ENCODE peak calls at places on chromosomes 1 and 21, in ten cellular contexts. One of them, this sample, is unnamed. For H3K9me3, the result is how much of the 10 kb centered on the place peaks cover.

GRCh38 chr1:156104065-156104810 is 10.3 kb upstream of the LMNA start:
- DNase-seq in spleen: no peak
- DNase-seq in heart left ventricle: peak
- DNase-seq in right lobe of liver: no peak
- DNase-seq in WERI-Rb-1: no peak
- DNase-seq in pancreas: peak
- DNase-seq in left lung: peak
- DNase-seq in ascending aorta: peak
- DNase-seq in breast epithelium: peak
- DNase-seq in OCI-LY7: no peak
- DNase-seq in this sample: peak

GRCh38 chr1:119068427-119068826 is 72.0 kb downstream of the WARS2 start:
- DNase-seq in spleen: no peak
- DNase-seq in heart left ventricle: no peak
- DNase-seq in right lobe of liver: no peak
- DNase-seq in WERI-Rb-1: no peak
- DNase-seq in pancreas: no peak
- DNase-seq in left lung: no peak
- DNase-seq in ascending aorta: no peak
- DNase-seq in breast epithelium: no peak
- DNase-seq in OCI-LY7: no peak
- DNase-seq in this sample: no peak

GRCh38 chr1:112557385-112557784 is 48.6 kb downstream of the WNT2B start:
- DNase-seq in spleen: no peak
- DNase-seq in heart left ventricle: no peak
- DNase-seq in right lobe of liver: no peak
- DNase-seq in WERI-Rb-1: no peak
- DNase-seq in pancreas: no peak
- DNase-seq in left lung: no peak
- DNase-seq in ascending aorta: no peak
- DNase-seq in breast epithelium: no peak
- DNase-seq in OCI-LY7: no peak
- DNase-seq in this sample: no peak

GRCh38 chr1:1873186-1873585 is 17.7 kb downstream of the GNB1 start:
- DNase-seq in spleen: peak
- DNase-seq in heart left ventricle: peak
- DNase-seq in right lobe of liver: peak
- DNase-seq in WERI-Rb-1: no peak
- DNase-seq in pancreas: no peak
- DNase-seq in left lung: no peak
- DNase-seq in ascending aorta: no peak
- DNase-seq in breast epithelium: no peak
- DNase-seq in OCI-LY7: no peak
- DNase-seq in this sample: no peak

GRCh38 chr1:181855380-181855779 is 206.1 kb downstream of the ZNF648 start:
- DNase-seq in spleen: no peak
- DNase-seq in heart left ventricle: no peak
- DNase-seq in right lobe of liver: no peak
- DNase-seq in WERI-Rb-1: no peak
- DNase-seq in pancreas: no peak
- DNase-seq in left lung: no peak
- DNase-seq in ascending aorta: no peak
- DNase-seq in breast epithelium: no peak
- DNase-seq in OCI-LY7: no peak
- DNase-seq in this sample: no peak

GRCh38 chr1:185463433-185463832 is 146.4 kb upstream of the IVNS1ABP start:
- DNase-seq in spleen: no peak
- DNase-seq in heart left ventricle: no peak
- DNase-seq in right lobe of liver: no peak
- DNase-seq in WERI-Rb-1: no peak
- DNase-seq in pancreas: no peak
- DNase-seq in left lung: no peak
- DNase-seq in ascending aorta: no peak
- DNase-seq in breast epithelium: no peak
- DNase-seq in OCI-LY7: no peak
- DNase-seq in this sample: no peak

GRCh38 chr1:1788136-1788535 is 9.9 kb upstream of the NADK start:
- DNase-seq in spleen: no peak
- DNase-seq in heart left ventricle: no peak
- DNase-seq in right lobe of liver: no peak
- DNase-seq in WERI-Rb-1: no peak
- DNase-seq in pancreas: no peak
- DNase-seq in left lung: no peak
- DNase-seq in ascending aorta: no peak
- DNase-seq in breast epithelium: no peak
- DNase-seq in OCI-LY7: no peak
- DNase-seq in this sample: no peak

GRCh38 chr1:40058453-40059291 is 18.1 kb downstream of the CAP1 start:
- DNase-seq in spleen: no peak
- DNase-seq in heart left ventricle: no peak
- DNase-seq in right lobe of liver: no peak
- DNase-seq in WERI-Rb-1: no peak
- DNase-seq in pancreas: no peak
- DNase-seq in left lung: no peak
- DNase-seq in ascending aorta: no peak
- DNase-seq in breast epithelium: no peak
- DNase-seq in OCI-LY7: no peak
- DNase-seq in this sample: no peak

GRCh38 chr1:217342105-217342504 is 288.8 kb downstream of the GPATCH2 start:
- DNase-seq in spleen: no peak
- DNase-seq in heart left ventricle: no peak
- DNase-seq in right lobe of liver: no peak
- DNase-seq in WERI-Rb-1: no peak
- DNase-seq in pancreas: no peak
- DNase-seq in left lung: no peak
- DNase-seq in ascending aorta: no peak
- DNase-seq in breast epithelium: no peak
- DNase-seq in OCI-LY7: no peak
- DNase-seq in this sample: no peak

GRCh38 chr1:172332230-172332629 is 88.3 kb upstream of the C1orf105 start:
- DNase-seq in spleen: no peak
- DNase-seq in heart left ventricle: no peak
- DNase-seq in right lobe of liver: no peak
- DNase-seq in WERI-Rb-1: no peak
- DNase-seq in pancreas: no peak
- DNase-seq in left lung: no peak
- DNase-seq in ascending aorta: no peak
- DNase-seq in breast epithelium: no peak
- DNase-seq in OCI-LY7: peak
- DNase-seq in this sample: no peak

GRCh38 chr21:26070822-26071425 is 99.6 kb downstream of the APP start:
- DNase-seq in spleen: no peak
- DNase-seq in heart left ventricle: peak
- DNase-seq in right lobe of liver: no peak
- DNase-seq in WERI-Rb-1: no peak
- DNase-seq in pancreas: peak
- DNase-seq in left lung: no peak
- DNase-seq in ascending aorta: no peak
- DNase-seq in breast epithelium: no peak
- DNase-seq in OCI-LY7: peak
- DNase-seq in this sample: no peak

GRCh38 chr1:91278754-91279153 is 125.9 kb downstream of the HFM1 start:
- DNase-seq in spleen: no peak
- DNase-seq in heart left ventricle: no peak
- DNase-seq in right lobe of liver: no peak
- DNase-seq in WERI-Rb-1: no peak
- DNase-seq in pancreas: no peak
- DNase-seq in left lung: no peak
- DNase-seq in ascending aorta: no peak
- DNase-seq in breast epithelium: no peak
- DNase-seq in OCI-LY7: peak
- DNase-seq in this sample: no peak

GRCh38 chr1:37808369-37809319 is 636 bp upstream of the YRDC start:
- DNase-seq in spleen: peak
- DNase-seq in heart left ventricle: peak
- DNase-seq in right lobe of liver: peak
- DNase-seq in WERI-Rb-1: peak
- DNase-seq in pancreas: peak
- DNase-seq in left lung: peak
- DNase-seq in ascending aorta: peak
- DNase-seq in breast epithelium: peak
- DNase-seq in OCI-LY7: peak
- DNase-seq in this sample: peak

GRCh38 chr1:207077470-207078377 is 10.9 kb upstream of the C4BPB start:
- DNase-seq in spleen: no peak
- DNase-seq in heart left ventricle: peak
- DNase-seq in right lobe of liver: peak
- DNase-seq in WERI-Rb-1: peak
- DNase-seq in pancreas: peak
- DNase-seq in left lung: no peak
- DNase-seq in ascending aorta: peak
- DNase-seq in breast epithelium: peak
- DNase-seq in OCI-LY7: peak
- DNase-seq in this sample: no peak

GRCh38 chr1:26354972-26355371 is 1.0 kb upstream of the CRYBG2 start:
- DNase-seq in spleen: no peak
- DNase-seq in heart left ventricle: no peak
- DNase-seq in right lobe of liver: no peak
- DNase-seq in WERI-Rb-1: no peak
- DNase-seq in pancreas: no peak
- DNase-seq in left lung: no peak
- DNase-seq in ascending aorta: no peak
- DNase-seq in breast epithelium: no peak
- DNase-seq in OCI-LY7: no peak
- DNase-seq in this sample: no peak

GRCh38 chr1:40936878-40937484 is 42.5 kb upstream of the CTPS1 start:
- DNase-seq in spleen: no peak
- DNase-seq in heart left ventricle: no peak
- DNase-seq in right lobe of liver: no peak
- DNase-seq in WERI-Rb-1: no peak
- DNase-seq in pancreas: no peak
- DNase-seq in left lung: no peak
- DNase-seq in ascending aorta: no peak
- DNase-seq in breast epithelium: no peak
- DNase-seq in OCI-LY7: no peak
- DNase-seq in this sample: no peak

GRCh38 chr1:62978056-62978455 is 194.1 kb downstream of the ATG4C start:
- DNase-seq in spleen: no peak
- DNase-seq in heart left ventricle: no peak
- DNase-seq in right lobe of liver: no peak
- DNase-seq in WERI-Rb-1: peak
- DNase-seq in pancreas: no peak
- DNase-seq in left lung: no peak
- DNase-seq in ascending aorta: no peak
- DNase-seq in breast epithelium: no peak
- DNase-seq in OCI-LY7: no peak
- DNase-seq in this sample: no peak

GRCh38 chr1:111671849-111672248 is 52.3 kb downstream of the RAP1A start:
- DNase-seq in spleen: no peak
- DNase-seq in heart left ventricle: no peak
- DNase-seq in right lobe of liver: no peak
- DNase-seq in WERI-Rb-1: no peak
- DNase-seq in pancreas: no peak
- DNase-seq in left lung: no peak
- DNase-seq in ascending aorta: no peak
- DNase-seq in breast epithelium: no peak
- DNase-seq in OCI-LY7: no peak
- DNase-seq in this sample: no peak

GRCh38 chr1:2907051-2907450 is 105.6 kb upstream of the TTC34 start:
- DNase-seq in spleen: no peak
- DNase-seq in heart left ventricle: no peak
- DNase-seq in right lobe of liver: no peak
- DNase-seq in WERI-Rb-1: no peak
- DNase-seq in pancreas: no peak
- DNase-seq in left lung: no peak
- DNase-seq in ascending aorta: no peak
- DNase-seq in breast epithelium: no peak
- DNase-seq in OCI-LY7: no peak
- DNase-seq in this sample: no peak
- H3K9me3 ChIP-seq in spleen: under half
- H3K9me3 ChIP-seq in heart left ventricle: under half
- H3K9me3 ChIP-seq in right lobe of liver: under half
- H3K9me3 ChIP-seq in WERI-Rb-1: under half
- H3K9me3 ChIP-seq in pancreas: under half
- H3K9me3 ChIP-seq in left lung: under half
- H3K9me3 ChIP-seq in ascending aorta: under half
- H3K9me3 ChIP-seq in breast epithelium: under half
- H3K9me3 ChIP-seq in OCI-LY7: under half
- H3K9me3 ChIP-seq in this sample: under half

DNA sequence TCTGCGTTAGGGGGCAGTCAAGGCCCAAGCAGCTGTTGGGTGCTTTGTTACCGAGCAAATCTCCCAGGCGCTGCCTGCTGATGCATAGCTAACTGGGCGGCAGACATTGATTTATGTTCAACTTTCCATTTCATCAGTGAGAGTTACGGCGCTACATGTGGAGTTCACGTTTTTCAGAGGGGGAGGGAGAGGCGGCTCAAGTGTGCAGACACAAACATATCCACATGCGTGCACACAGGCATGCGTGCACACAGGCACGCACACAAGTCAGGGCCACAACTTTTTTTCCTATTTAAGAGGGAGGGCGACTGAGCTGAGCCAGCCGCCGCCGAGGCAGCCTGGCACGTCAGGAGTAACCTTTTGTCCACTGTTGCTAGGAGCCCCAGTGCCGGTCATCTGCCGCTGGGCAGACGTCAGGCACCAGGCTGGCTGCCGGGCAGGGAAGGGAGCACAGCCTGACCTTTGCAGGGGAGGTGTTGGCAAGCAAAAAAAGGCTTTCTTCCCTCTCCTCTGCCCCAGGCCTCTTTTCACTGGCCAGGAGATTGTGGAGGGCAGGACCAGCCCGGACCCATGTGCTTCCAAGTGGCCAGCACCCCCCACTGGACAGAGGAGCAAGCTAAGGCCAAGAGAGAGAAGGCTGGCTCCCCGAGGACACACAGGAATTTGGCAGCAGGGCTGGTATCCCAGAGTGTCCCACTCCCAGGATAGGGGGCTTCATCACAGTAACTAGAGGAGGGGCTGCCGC is 73.3 kb downstream of the MRPL37 start:
- DNase-seq in spleen: no peak
- DNase-seq in heart left ventricle: peak
- DNase-seq in right lobe of liver: peak
- DNase-seq in WERI-Rb-1: peak
- DNase-seq in pancreas: no peak
- DNase-seq in left lung: peak
- DNase-seq in ascending aorta: peak
- DNase-seq in breast epithelium: no peak
- DNase-seq in OCI-LY7: peak
- DNase-seq in this sample: no peak
- TF ChIP-seq CTCF in spleen: no peak
- TF ChIP-seq CTCF in heart left ventricle: no peak
- TF ChIP-seq CTCF in right lobe of liver: peak
- TF ChIP-seq CTCF in WERI-Rb-1: peak
- TF ChIP-seq CTCF in pancreas: no peak
- TF ChIP-seq CTCF in left lung: no peak
- TF ChIP-seq CTCF in ascending aorta: peak
- TF ChIP-seq CTCF in breast epithelium: no peak
- TF ChIP-seq CTCF in OCI-LY7: peak
- TF ChIP-seq CTCF in this sample: no peak

GRCh38 chr1:213120386-213120785 is 69.3 kb downstream of the RPS6KC1 start:
- DNase-seq in spleen: no peak
- DNase-seq in heart left ventricle: no peak
- DNase-seq in right lobe of liver: no peak
- DNase-seq in WERI-Rb-1: no peak
- DNase-seq in pancreas: no peak
- DNase-seq in left lung: no peak
- DNase-seq in ascending aorta: no peak
- DNase-seq in breast epithelium: no peak
- DNase-seq in OCI-LY7: no peak
- DNase-seq in this sample: no peak
- H3K4me3 ChIP-seq in spleen: no peak
- H3K4me3 ChIP-seq in heart left ventricle: no peak
- H3K4me3 ChIP-seq in right lobe of liver: no peak
- H3K4me3 ChIP-seq in WERI-Rb-1: no peak
- H3K4me3 ChIP-seq in pancreas: no peak
- H3K4me3 ChIP-seq in left lung: no peak
- H3K4me3 ChIP-seq in ascending aorta: no peak
- H3K4me3 ChIP-seq in breast epithelium: no peak
- H3K4me3 ChIP-seq in OCI-LY7: no peak
- H3K4me3 ChIP-seq in this sample: no peak

GRCh38 chr1:2968471-2968881 is 52.8 kb upstream of the ACTRT2 start:
- DNase-seq in spleen: peak
- DNase-seq in heart left ventricle: no peak
- DNase-seq in right lobe of liver: peak
- DNase-seq in WERI-Rb-1: no peak
- DNase-seq in pancreas: no peak
- DNase-seq in left lung: peak
- DNase-seq in ascending aorta: peak
- DNase-seq in breast epithelium: no peak
- DNase-seq in OCI-LY7: no peak
- DNase-seq in this sample: peak
- H3K9me3 ChIP-seq in spleen: under half
- H3K9me3 ChIP-seq in heart left ventricle: under half
- H3K9me3 ChIP-seq in right lobe of liver: under half
- H3K9me3 ChIP-seq in WERI-Rb-1: under half
- H3K9me3 ChIP-seq in pancreas: under half
- H3K9me3 ChIP-seq in left lung: under half
- H3K9me3 ChIP-seq in ascending aorta: under half
- H3K9me3 ChIP-seq in breast epithelium: under half
- H3K9me3 ChIP-seq in OCI-LY7: under half
- H3K9me3 ChIP-seq in this sample: under half

This sample was measured in RWPE2.